ENCODE peak calls at places on chromosome 19, in nine cellular contexts. X, D, P, G, V, U, L, K and N are unnamed samples.

GRCh38 chr19:3324405-3324856 is 42.0 kb upstream of the NFIC start:
- DNase-seq in X (peak; percentile 30), D (peak; percentile 36), P (no peak), G (peak; percentile 58), V (no peak), U (peak; percentile 64), L (no peak), K (no peak), N (peak; percentile 86)

GRCh38 chr19:10672529-10673150 is 18.5 kb downstream of the ILF3 start:
- DNase-seq in X (no peak), D (no peak), P (no peak), G (no peak), V (no peak), U (no peak), L (no peak), K (no peak), N (no peak)

GRCh38 chr19:46915386-46915785 is 54.6 kb downstream of the ARHGAP35 start:
- DNase-seq in X (no peak), D (no peak), P (no peak), G (no peak), V (no peak), U (no peak), L (no peak), K (no peak), N (no peak)

GRCh38 chr19:47240996-47241918 is 10.3 kb upstream of the BBC3 start:
- DNase-seq in X (peak; percentile 72), D (peak; percentile 74), P (no peak), G (peak; percentile 66), V (peak; percentile 67), U (peak; percentile 84), L (peak; percentile 77), K (no peak), N (peak; percentile 90)

GRCh38 chr19:33245948-33246728 is 20.5 kb upstream of the SLC7A10 start:
- DNase-seq in X (no peak), D (no peak), P (no peak), G (no peak), V (no peak), U (no peak), L (no peak), K (no peak), N (no peak)

GRCh38 chr19:51891193-51891747 is 3.5 kb upstream of the ZNF577 start:
- DNase-seq in X (no peak), D (no peak), P (no peak), G (no peak), V (no peak), U (no peak), L (no peak), K (no peak), N (no peak)

GRCh38 chr19:543912-544608 is at the start of gene GZMM:
- DNase-seq in X (no peak), D (no peak), P (no peak), G (peak; percentile 66), V (no peak), U (peak; percentile 69), L (no peak), K (no peak), N (no peak)

GRCh38 chr19:45075215-45076028 is 856 bp downstream of the ZNF296 start:
- DNase-seq in X (peak; percentile 10), D (peak; percentile 43), P (no peak), G (no peak), V (no peak), U (peak; percentile 21), L (peak; percentile 26), K (peak; percentile 88), N (peak; percentile 96)

GRCh38 chr19:46369817-46370216 is 22.9 kb downstream of the PPP5C start:
- DNase-seq in X (no peak), D (no peak), P (no peak), G (no peak), V (no peak), U (no peak), L (no peak), K (no peak), N (peak; percentile 8)

GRCh38 chr19:53927745-53928144 is 18.7 kb downstream of the CACNG7 start:
- DNase-seq in X (peak; percentile 51), D (peak; percentile 91), P (no peak), G (no peak), V (no peak), U (no peak), L (peak; percentile 58), K (no peak), N (no peak)

GRCh38 chr19:9552902-9553301 is 14.5 kb upstream of the ZNF426 start:
- DNase-seq in X (no peak), D (no peak), P (no peak), G (no peak), V (no peak), U (no peak), L (no peak), K (no peak), N (no peak)

GRCh38 chr19:16970821-16971220 is 55.8 kb downstream of the CPAMD8 start:
- DNase-seq in X (no peak), D (no peak), P (no peak), G (no peak), V (no peak), U (no peak), L (no peak), K (no peak), N (peak; percentile 56)

DNA sequence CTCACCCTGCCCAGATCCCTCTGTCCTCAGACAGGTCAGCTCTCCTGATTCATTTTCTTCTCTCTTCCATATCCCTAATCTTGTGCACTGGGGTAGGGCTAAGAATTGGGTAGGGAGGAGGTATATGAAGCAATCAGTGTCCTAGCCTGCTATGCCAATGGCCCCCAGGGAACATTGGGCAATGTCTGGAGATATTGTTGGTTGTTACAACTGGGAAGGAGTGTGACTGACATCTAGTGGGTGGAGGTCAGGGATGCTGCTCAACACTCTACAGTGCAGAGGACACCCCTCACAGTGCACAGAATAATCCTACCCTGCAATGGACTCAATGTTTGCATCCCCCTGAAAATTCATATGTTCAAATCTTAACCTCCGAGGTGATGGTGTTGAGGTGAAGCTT is 57.5 kb downstream of the CPAMD8 start:
- DNase-seq in X (no peak), D (no peak), P (no peak), G (no peak), V (no peak), U (no peak), L (no peak), K (no peak), N (peak; percentile 3)
- TF ChIP-seq CTCF in X (no peak), D (no peak), P (no peak), G (no peak), V (no peak), U (no peak), L (no peak), K (no peak), N (peak; percentile 33)

GRCh38 chr19:40033989-40034560 is 22.0 kb downstream of the ZNF780B start:
- DNase-seq in X (no peak), D (no peak), P (no peak), G (no peak), V (no peak), U (no peak), L (no peak), K (no peak), N (no peak)

DNA sequence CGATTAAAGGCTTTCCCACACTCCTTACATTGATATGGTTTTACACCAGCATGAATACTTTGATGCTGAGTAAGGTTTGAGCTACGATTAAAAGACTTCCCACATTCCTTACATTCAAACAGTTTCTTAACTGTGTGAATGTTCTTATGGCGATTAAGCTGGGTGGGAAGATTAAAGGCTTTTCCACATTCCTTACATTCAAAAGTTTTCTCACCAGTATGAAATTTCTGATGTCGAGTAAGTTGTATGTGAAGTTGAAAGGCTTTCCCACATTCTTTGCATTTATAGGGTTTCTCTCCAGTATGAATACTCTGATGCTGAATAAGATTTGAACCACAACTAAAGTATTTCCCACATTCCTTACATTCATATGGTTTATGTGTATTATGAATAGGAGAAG is 20.0 kb downstream of the ZNF780B start:
- DNase-seq in X (no peak), D (no peak), P (no peak), G (no peak), V (no peak), U (no peak), L (peak; percentile 9), K (no peak), N (no peak)
- H3K9me3 ChIP-seq in X (peaks cover 30% of the 10 kb centered on the region), D (peaks cover 49% of the 10 kb centered on the region), P (peaks cover 70% of the 10 kb centered on the region), G (peaks cover 47% of the 10 kb centered on the region), V (peaks cover 72% of the 10 kb centered on the region), U (peaks cover 67% of the 10 kb centered on the region), L (no peaks in the 10 kb centered on the region), K (peaks cover 17% of the 10 kb centered on the region), N (peaks cover 57% of the 10 kb centered on the region)

GRCh38 chr19:35847911-35848310 is 4.4 kb downstream of the NPHS1 start:
- DNase-seq in X (no peak), D (no peak), P (no peak), G (no peak), V (no peak), U (no peak), L (no peak), K (no peak), N (no peak)
- H3K27me3 ChIP-seq in X (peaks cover 30% of the 10 kb centered on the region), D (peaks cover 96% of the 10 kb centered on the region), P (peaks cover 96% of the 10 kb centered on the region), G (peaks cover 32% of the 10 kb centered on the region), V (peaks cover 9% of the 10 kb centered on the region), U (peaks cover 74% of the 10 kb centered on the region), L (peaks cover 33% of the 10 kb centered on the region), K (peaks cover 89% of the 10 kb centered on the region), N (peaks cover 78% of the 10 kb centered on the region)

GRCh38 chr19:14094854-14095253 is 4.3 kb upstream of the SAMD1 start:
- DNase-seq in X (no peak), D (no peak), P (no peak), G (no peak), V (no peak), U (no peak), L (no peak), K (no peak), N (no peak)

GRCh38 chr19:14097532-14098151 is 7.1 kb upstream of the SAMD1 start:
- DNase-seq in X (no peak), D (no peak), P (no peak), G (no peak), V (no peak), U (no peak), L (no peak), K (no peak), N (no peak)

GRCh38 chr19:14093117-14093784 is 2.7 kb upstream of the SAMD1 start:
- DNase-seq in X (no peak), D (no peak), P (no peak), G (no peak), V (no peak), U (no peak), L (no peak), K (no peak), N (no peak)

GRCh38 chr19:14091885-14092462 is 1.4 kb upstream of the SAMD1 start:
- DNase-seq in X (no peak), D (peak; percentile 47), P (no peak), G (no peak), V (no peak), U (no peak), L (no peak), K (no peak), N (no peak)

GRCh38 chr19:14096272-14096992 is 5.9 kb upstream of the SAMD1 start:
- DNase-seq in X (no peak), D (no peak), P (no peak), G (no peak), V (no peak), U (no peak), L (no peak), K (no peak), N (no peak)
- TF ChIP-seq CTCF in X (no peak), D (no peak), P (no peak), G (no peak), V (no peak), U (no peak), L (no peak), K (no peak), N (no peak)